ENCODE peak calls at places on chromosomes 16 and 17, in ten cellular contexts. R is gastrocnemius medialis, N is stomach, J is A549, Z is K562, G is sigmoid colon, T is heart left ventricle, K is uterus, U is ovary, S is breast epithelium. F is an unnamed sample.

GRCh38 chr16:89375021-89375420 is 115.3 kb downstream of the ANKRD11 start:
- DNase-seq in S (no peak), N (no peak), K (no peak), Z (no peak), R (no peak), J (no peak), T (no peak), G (no peak), U (no peak), F (no peak)

GRCh38 chr17:49577978-49578893 is 2.6 kb downstream of the NXPH3 start:
- DNase-seq in Z (no peak), K (no peak), N (no peak), G (no peak), U (no peak), S (no peak), R (no peak), J (no peak), T (no peak), F (no peak)

GRCh38 chr16:4272114-4272954 is 489 bp downstream of the TFAP4 start:
- DNase-seq in Z (peak), N (peak), U (no peak), K (no peak), S (no peak), T (peak), G (peak), J (peak), R (peak), F (no peak)

GRCh38 chr17:82300707-82301270 is 16.6 kb downstream of the CD7 start:
- DNase-seq in N (peak), J (peak), S (no peak), Z (peak), T (peak), G (peak), K (peak), R (peak), U (peak), F (no peak)

GRCh38 chr16:86942469-86943175 is 364.3 kb downstream of the FOXL1 start:
- DNase-seq in N (no peak), Z (no peak), S (no peak), R (no peak), K (no peak), G (no peak), U (no peak), T (no peak), J (no peak), F (no peak)

GRCh38 chr17:77734371-77735050 is 224.0 kb upstream of the TNRC6C start:
- DNase-seq in R (peak), G (peak), N (peak), U (peak), K (peak), T (peak), S (peak), J (peak), Z (peak), F (no peak)

GRCh38 chr17:83057793-83058477 is 21.5 kb upstream of the METRNL start:
- DNase-seq in S (peak), N (peak), T (peak), U (peak), G (peak), K (peak), J (no peak), R (peak), Z (no peak), F (no peak)

GRCh38 chr17:40646791-40647548 is 648 bp downstream of the SMARCE1 start:
- DNase-seq in T (no peak), K (no peak), U (no peak), S (no peak), N (no peak), R (no peak), Z (peak), G (no peak), J (peak), F (no peak)

GRCh38 chr17:82063424-82064415 is 1.9 kb downstream of the DUS1L start:
- DNase-seq in G (no peak), K (no peak), S (no peak), T (no peak), R (no peak), J (no peak), Z (no peak), N (no peak), U (no peak), F (no peak)

GRCh38 chr17:80529104-80529903 is 15.3 kb upstream of the RPTOR start:
- DNase-seq in K (peak), G (no peak), N (no peak), U (no peak), J (no peak), Z (peak), S (no peak), T (no peak), R (peak), F (no peak)

GRCh38 chr16:822174-822908 is 21.8 kb upstream of the GNG13 start:
- DNase-seq in J (no peak), U (no peak), G (no peak), K (no peak), S (no peak), N (no peak), Z (no peak), T (no peak), R (no peak), F (no peak)

GRCh38 chr17:17779015-17779611 is 57.7 kb downstream of the SREBF1 start:
- DNase-seq in G (no peak), U (peak), T (peak), J (no peak), R (no peak), S (no peak), K (peak), Z (no peak), N (no peak), F (no peak)

GRCh38 chr16:87236516-87237115 is 80.6 kb downstream of the C16orf95 start:
- DNase-seq in U (no peak), R (no peak), G (no peak), Z (no peak), S (no peak), J (no peak), N (no peak), T (no peak), K (no peak), F (no peak)

GRCh38 chr16:69276143-69277115 is 34.7 kb upstream of the VPS4A start:
- DNase-seq in J (no peak), U (peak), G (peak), N (no peak), R (peak), T (peak), K (peak), Z (no peak), S (no peak), F (no peak)

GRCh38 chr16:88871730-88872416 is 5.4 kb upstream of the PABPN1L start:
- DNase-seq in U (no peak), K (no peak), S (no peak), N (no peak), G (no peak), J (no peak), Z (no peak), T (no peak), R (no peak), F (no peak)

GRCh38 chr17:51852603-51853002 is 305.9 kb downstream of the CA10 start:
- DNase-seq in U (no peak), J (no peak), T (no peak), Z (no peak), K (no peak), N (no peak), G (no peak), S (no peak), R (no peak), F (no peak)

GRCh38 chr17:80859004-80859941 is 132.4 kb upstream of the CHMP6 start:
- DNase-seq in R (peak), Z (no peak), N (peak), K (peak), T (peak), U (peak), S (no peak), J (no peak), G (peak), F (no peak)

GRCh38 chr17:43832168-43832975 is 574 bp downstream of the MPP3 start:
- DNase-seq in R (no peak), J (peak), N (peak), U (peak), G (peak), T (peak), Z (no peak), K (peak), S (no peak), F (no peak)

GRCh38 chr17:6473128-6473767 is 29.0 kb downstream of the PIMREG start:
- DNase-seq in N (peak), J (peak), T (peak), R (peak), G (peak), U (peak), S (peak), Z (peak), K (peak), F (peak)

GRCh38 chr17:142876-143784 is 5.8 kb downstream of the SCGB1C2 start:
- DNase-seq in S (no peak), K (no peak), G (peak), R (no peak), N (no peak), U (peak), Z (no peak), T (peak), J (no peak), F (no peak)

GRCh38 chr17:80986046-80986445 is 5.6 kb upstream of the CHMP6 start:
- DNase-seq in K (no peak), R (no peak), Z (no peak), G (no peak), T (no peak), N (no peak), S (no peak), J (no peak), U (no peak), F (no peak)

GRCh38 chr17:27544350-27545131 is 86.4 kb upstream of the LGALS9 start:
- DNase-seq in Z (peak), K (no peak), U (no peak), S (no peak), G (no peak), N (no peak), T (no peak), J (no peak), R (no peak), F (peak)

GRCh38 chr17:45413498-45413923 is 19.2 kb downstream of the ARHGAP27 start:
- DNase-seq in U (no peak), S (no peak), R (peak), Z (no peak), T (no peak), J (no peak), N (peak), G (peak), K (no peak), F (no peak)

GRCh38 chr16:75235721-75236193 is 15.7 kb downstream of the BCAR1 start:
- DNase-seq in K (peak), S (no peak), G (peak), U (no peak), T (no peak), Z (no peak), J (no peak), N (no peak), R (no peak), F (no peak)

GRCh38 chr17:2468270-2468669 is 43.4 kb downstream of the METTL16 start:
- DNase-seq in G (no peak), T (no peak), K (no peak), J (no peak), R (no peak), S (no peak), Z (no peak), U (no peak), N (no peak), F (no peak)

GRCh38 chr17:57645950-57646686 is 99.0 kb downstream of the CCDC182 start:
- DNase-seq in T (no peak), G (no peak), S (no peak), Z (no peak), R (no peak), J (no peak), U (no peak), K (no peak), N (no peak), F (no peak)

GRCh38 chr17:78227455-78227916 is 3.9 kb upstream of the TMEM235 start:
- DNase-seq in R (no peak), N (no peak), Z (no peak), G (no peak), S (no peak), K (no peak), U (no peak), J (no peak), T (no peak), F (no peak)

GRCh38 chr17:35052240-35052608 is 11.3 kb downstream of the RFFL start:
- DNase-seq in J (no peak), S (no peak), T (no peak), U (no peak), N (no peak), K (no peak), Z (no peak), R (no peak), G (no peak), F (no peak)

GRCh38 chr17:28404461-28404811 is 1.6 kb downstream of the SLC46A1 start:
- DNase-seq in N (no peak), G (no peak), J (no peak), T (no peak), U (no peak), S (no peak), Z (no peak), R (no peak), K (no peak), F (no peak)

GRCh38 chr16:5412721-5413120 is 315.1 kb upstream of the EEF2KMT start:
- DNase-seq in J (no peak), R (no peak), Z (no peak), G (no peak), K (no peak), S (no peak), U (no peak), N (no peak), T (no peak), F (no peak)

GRCh38 chr16:2246301-2246885 is 5.0 kb downstream of the ECI1 start:
- DNase-seq in J (no peak), T (no peak), G (no peak), K (no peak), R (no peak), U (no peak), S (no peak), Z (no peak), N (no peak), F (no peak)

GRCh38 chr16:2253293-2253692 is 1.9 kb upstream of the ECI1 start:
- DNase-seq in R (no peak), G (no peak), U (no peak), S (no peak), T (no peak), J (no peak), N (no peak), K (no peak), Z (no peak), F (no peak)

GRCh38 chr16:2250652-2251280 is 621 bp downstream of the ECI1 start:
- DNase-seq in G (peak), S (no peak), U (no peak), N (peak), K (no peak), J (no peak), Z (no peak), T (no peak), R (no peak), F (no peak)

GRCh38 chr16:2252806-2253148 is 1.4 kb upstream of the ECI1 start:
- DNase-seq in Z (no peak), T (no peak), R (no peak), U (no peak), N (no peak), G (no peak), S (no peak), J (no peak), K (no peak), F (no peak)

DNA sequence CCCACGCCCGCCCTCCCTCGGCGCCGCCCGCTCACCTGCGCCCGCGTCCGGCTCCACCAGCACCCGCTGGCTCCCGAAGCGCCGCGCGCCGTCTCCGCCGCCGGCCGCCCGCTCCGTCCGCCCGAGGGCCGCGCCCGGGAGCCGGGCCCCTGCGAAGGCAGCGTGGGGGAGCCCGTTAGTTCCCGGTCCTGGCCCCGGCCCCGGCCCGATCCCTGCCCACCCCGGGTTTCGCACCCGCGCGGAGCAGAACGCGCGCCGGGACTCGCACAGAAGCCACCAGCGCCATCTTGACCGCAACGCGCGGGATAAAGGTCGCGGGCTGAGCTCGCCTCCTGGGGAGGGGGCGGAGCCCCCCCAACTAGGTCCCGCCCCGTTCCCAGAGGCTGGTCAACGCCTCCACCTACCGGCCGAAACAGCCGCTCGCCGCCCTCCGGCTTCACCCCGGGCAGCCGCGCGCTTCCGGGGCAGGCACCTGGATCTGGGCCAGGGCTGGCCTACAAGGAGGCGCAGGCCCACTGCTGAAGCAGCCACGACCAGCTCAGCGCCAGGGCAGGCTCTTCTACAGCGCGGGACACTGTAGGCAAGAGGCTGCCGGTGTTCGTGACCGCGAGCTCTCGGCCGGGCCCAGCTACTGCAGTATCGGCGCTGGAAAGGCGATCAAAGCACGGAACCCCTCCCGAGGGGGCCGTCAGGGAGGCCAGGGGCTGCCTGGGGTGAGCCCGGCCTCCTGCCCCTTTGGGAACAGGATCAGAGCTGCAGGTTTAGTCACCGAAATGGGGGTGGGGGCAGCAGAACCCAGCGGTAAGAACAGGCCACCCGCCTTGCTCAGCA is at the start of gene ECI1:
- DNase-seq in J (peak), U (peak), S (peak), N (peak), R (peak), K (peak), Z (peak), G (peak), T (peak), F (peak)
- TF ChIP-seq POLR2A in J (peak), U (peak), S (no peak), N (no peak), R (peak), K (peak), Z (peak), G (peak), T (peak), F (peak)

DNA sequence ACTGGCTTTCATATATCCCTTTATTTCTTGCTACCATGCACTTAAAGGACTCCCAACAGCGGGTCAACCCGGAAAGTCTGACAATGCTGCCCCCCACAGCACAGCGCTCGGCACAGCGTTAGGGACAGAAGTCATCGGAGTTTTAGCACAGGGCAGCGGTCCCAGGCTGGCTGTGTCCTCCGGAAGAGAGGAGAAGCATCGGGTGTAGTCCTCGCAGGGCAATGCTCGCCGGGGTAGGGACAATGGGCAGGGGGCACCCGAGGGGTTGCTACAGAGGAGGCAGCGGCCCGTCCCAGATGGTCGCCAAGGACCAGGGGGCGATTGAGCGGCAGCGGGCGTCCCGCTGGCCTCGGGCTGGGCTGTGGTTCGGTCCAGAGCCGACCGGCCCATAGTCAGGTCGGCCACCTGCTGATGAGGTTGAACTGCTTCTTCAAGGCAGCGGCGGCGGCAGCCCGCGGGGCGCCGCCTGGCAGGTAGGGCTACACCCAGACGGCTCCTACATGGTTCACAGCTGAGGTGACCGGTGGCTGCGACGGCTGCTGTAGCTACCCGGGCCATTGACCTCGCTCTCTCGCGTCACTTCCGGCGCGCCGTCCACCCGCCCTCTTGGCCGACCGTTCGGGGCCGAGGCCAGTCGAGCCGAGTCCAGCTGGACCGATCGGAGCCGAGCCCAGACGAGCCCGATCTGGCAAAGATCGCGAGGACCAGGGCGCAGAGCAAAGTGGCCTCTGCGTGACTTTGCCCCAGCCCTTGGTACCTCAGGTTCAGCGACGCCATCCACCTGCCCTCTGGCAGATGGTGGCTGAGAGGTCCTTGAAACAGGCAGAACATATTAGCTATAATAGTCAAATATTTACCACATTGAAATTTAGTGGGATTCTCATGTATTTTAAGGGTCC is 4.7 kb upstream of the LCMT1 start:
- DNase-seq in Z (peak), T (peak), N (peak), U (peak), K (peak), S (peak), R (peak), G (peak), J (peak), F (peak)
- TF ChIP-seq POLR2A in Z (peak), T (peak), N (no peak), U (peak), K (no peak), S (peak), R (peak), G (peak), J (peak), F (peak)

DNA sequence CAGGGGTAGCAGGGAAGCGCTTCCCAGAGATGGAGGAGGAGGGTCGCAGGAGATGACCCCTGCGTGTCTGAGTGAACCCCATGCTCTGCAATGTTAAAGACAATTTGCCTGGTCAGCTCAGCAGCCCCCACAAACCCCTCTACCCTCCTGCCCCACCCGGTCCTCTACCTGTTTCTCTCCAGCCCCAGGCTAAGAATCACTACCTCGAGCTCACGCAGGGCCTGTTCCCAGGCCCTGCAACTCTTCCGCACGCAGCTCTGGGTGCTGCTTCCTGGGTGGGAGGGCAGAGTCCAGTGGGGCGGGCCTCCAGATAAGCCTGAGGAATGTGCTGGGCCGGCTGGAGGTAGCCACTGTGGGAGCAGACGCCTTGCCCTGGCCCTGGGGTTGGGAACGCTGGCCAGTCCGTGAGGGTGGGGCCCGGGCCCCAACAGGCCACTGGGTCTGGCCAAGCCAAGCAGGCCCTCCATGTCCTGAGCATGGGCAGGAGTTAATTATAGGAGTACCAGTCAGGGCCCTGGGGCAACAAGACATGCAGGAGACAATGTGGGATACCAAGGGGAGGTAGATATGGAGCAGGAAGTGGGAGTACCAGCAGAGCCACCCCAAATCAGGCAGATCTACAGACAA is 6.1 kb downstream of the DOK4 start:
- DNase-seq in U (peak), S (peak), N (peak), R (no peak), J (peak), Z (peak), T (peak), K (peak), G (peak), F (no peak)
- TF ChIP-seq POLR2A in U (no peak), S (no peak), N (no peak), R (no peak), J (peak), Z (peak), T (no peak), K (no peak), G (no peak), F (no peak)

GRCh38 chr17:7496470-7497227 is 12.5 kb downstream of the POLR2A start:
- DNase-seq in U (no peak), S (no peak), T (peak), J (no peak), N (no peak), K (no peak), Z (no peak), G (no peak), R (no peak), F (no peak)
- TF ChIP-seq POLR2A in U (no peak), S (no peak), T (no peak), J (no peak), N (no peak), K (no peak), Z (no peak), G (no peak), R (no peak), F (no peak)